ENCODE peak calls at places on chromosomes 4 and X, in ten cellular contexts. T is neural crest cell; W is nephron progenitor cell; A is kidney; U is WTC11; B is left ventricle myocardium inferior; Z is CD4-positive, alpha-beta T cell; N is H1; D is lower lobe of right lung; K is H9. E is an unnamed sample.

GRCh38 chr4:183571350-183572076 is 66.7 kb downstream of the ING2 start:
- DNase-seq in B (no peak), T (no peak), U (no peak), W (no peak), K (no peak), A (no peak), N (no peak), D (peak), Z (no peak), E (peak)

GRCh38 chr4:142350886-142351285 is 495.2 kb downstream of the INPP4B start:
- DNase-seq in W (no peak), N (no peak), D (no peak), B (no peak), Z (no peak), T (no peak), U (no peak), A (no peak), K (no peak), E (no peak)

GRCh38 chr4:78720151-78720726 is 55.9 kb upstream of the BMP2K start:
- DNase-seq in K (peak), W (no peak), T (no peak), D (no peak), A (no peak), Z (no peak), U (no peak), B (no peak), N (no peak), E (no peak)

GRCh38 chrX:82412851-82413250 is 1095.2 kb upstream of the POU3F4 start:
- DNase-seq in N (no peak), Z (no peak), A (no peak), U (no peak), W (no peak), K (no peak), B (no peak), T (no peak), D (no peak), E (no peak)

GRCh38 chrX:57380026-57380796 is 93.7 kb downstream of the FAAH2 start:
- DNase-seq in D (no peak), T (no peak), B (no peak), Z (no peak), K (no peak), U (no peak), N (no peak), A (no peak), W (no peak), E (no peak)

GRCh38 chrX:115297189-115297588 is 7.7 kb downstream of the LUZP4 start:
- DNase-seq in U (no peak), D (no peak), Z (no peak), W (no peak), T (no peak), N (no peak), A (no peak), B (no peak), K (no peak), E (no peak)

GRCh38 chr4:31360786-31361185 is 640.6 kb downstream of the PCDH7 start:
- DNase-seq in N (no peak), A (no peak), D (no peak), K (no peak), B (no peak), T (no peak), W (no peak), Z (no peak), U (no peak), E (no peak)

GRCh38 chrX:39309018-39309620 is 507.9 kb downstream of the MID1IP1 start:
- DNase-seq in Z (peak), W (no peak), T (no peak), A (no peak), D (no peak), B (no peak), K (no peak), N (no peak), U (no peak), E (no peak)

GRCh38 chr4:107854326-107855030 is 29.7 kb downstream of the SGMS2 start:
- DNase-seq in W (no peak), N (no peak), U (no peak), Z (no peak), K (no peak), T (no peak), D (no peak), A (no peak), B (no peak), E (no peak)

GRCh38 chr4:140012688-140013087 is 141.3 kb downstream of the MAML3 start:
- DNase-seq in N (peak), A (no peak), D (peak), K (peak), B (peak), Z (peak), T (no peak), W (peak), U (peak), E (peak)

GRCh38 chr4:121666091-121666679 is 30.6 kb downstream of the ANXA5 start:
- DNase-seq in W (no peak), Z (no peak), A (no peak), T (no peak), N (no peak), K (no peak), D (peak), B (peak), U (no peak), E (no peak)

GRCh38 chr4:25779021-25779420 is 83.8 kb downstream of the SEL1L3 start:
- DNase-seq in K (no peak), D (no peak), Z (no peak), U (no peak), A (no peak), N (no peak), W (no peak), T (no peak), B (no peak), E (no peak)

GRCh38 chrX:123833387-123833786 is 26.5 kb upstream of the XIAP start:
- DNase-seq in D (no peak), U (peak), T (peak), N (peak), W (peak), A (no peak), B (no peak), Z (peak), K (peak), E (peak)

GRCh38 chrX:40012800-40013682 is 84.7 kb downstream of the BCOR start:
- DNase-seq in D (peak), T (no peak), A (peak), N (peak), K (peak), U (peak), B (peak), W (peak), Z (no peak), E (no peak)

GRCh38 chr4:53830511-53830910 is 233.9 kb downstream of the CHIC2 start:
- DNase-seq in U (no peak), B (no peak), A (no peak), W (no peak), T (no peak), N (no peak), Z (no peak), K (no peak), D (no peak), E (no peak)

GRCh38 chr4:152156448-152156847 is 379.4 kb downstream of the FBXW7 start:
- DNase-seq in A (no peak), W (no peak), D (no peak), T (no peak), N (no peak), U (no peak), Z (no peak), K (no peak), B (peak), E (no peak)

GRCh38 chr4:124641715-124642380 is 70.7 kb downstream of the ANKRD50 start:
- DNase-seq in D (no peak), B (no peak), U (no peak), T (no peak), W (no peak), K (no peak), A (no peak), Z (no peak), N (no peak), E (no peak)

GRCh38 chrX:23952984-23953907 is 45.4 kb downstream of the CXorf58 start:
- DNase-seq in W (no peak), T (no peak), N (no peak), U (peak), B (no peak), A (no peak), K (peak), Z (peak), D (no peak), E (no peak)

GRCh38 chr4:189771696-189772361 is 168.8 kb upstream of the FRG1 start:
- DNase-seq in B (no peak), U (no peak), Z (no peak), A (no peak), W (no peak), K (no peak), T (no peak), N (no peak), D (no peak), E (no peak)

GRCh38 chrX:70960728-70961127 is 29.8 kb upstream of the SLC7A3 start:
- DNase-seq in B (no peak), W (no peak), A (no peak), U (no peak), Z (no peak), N (no peak), K (no peak), T (no peak), D (no peak), E (no peak)

GRCh38 chr4:122832732-122833131 is 6.1 kb downstream of the FGF2 start:
- DNase-seq in T (no peak), B (no peak), K (no peak), U (no peak), D (no peak), Z (no peak), W (no peak), A (no peak), N (no peak), E (no peak)

GRCh38 chr4:129972257-129972656 is 876.3 kb downstream of the C4orf33 start:
- DNase-seq in Z (no peak), W (no peak), D (no peak), U (no peak), N (no peak), K (no peak), A (no peak), T (no peak), B (no peak), E (no peak)

GRCh38 chrX:132093239-132093860 is 34.5 kb downstream of the FRMD7 start:
- DNase-seq in N (no peak), A (no peak), K (no peak), D (no peak), B (no peak), U (no peak), W (no peak), Z (no peak), T (no peak), E (no peak)

GRCh38 chr4:38757945-38758344 is 24.8 kb downstream of the TLR10 start:
- DNase-seq in U (peak), K (peak), A (no peak), N (no peak), B (no peak), T (no peak), Z (no peak), W (no peak), D (no peak), E (peak)

GRCh38 chr4:38759077-38759789 is 23.6 kb downstream of the TLR10 start:
- DNase-seq in Z (peak), K (peak), A (peak), T (peak), W (peak), B (peak), N (peak), U (peak), D (no peak), E (no peak)

GRCh38 chr4:38760915-38761314 is 21.9 kb downstream of the TLR10 start:
- DNase-seq in Z (no peak), U (no peak), N (no peak), D (no peak), A (no peak), B (no peak), W (no peak), T (no peak), K (no peak), E (no peak)

GRCh38 chr4:38762560-38762959 is 20.2 kb downstream of the TLR10 start:
- DNase-seq in U (no peak), K (no peak), A (no peak), D (no peak), T (no peak), N (no peak), Z (no peak), B (no peak), W (no peak), E (no peak)

GRCh38 chr4:38759790-38760122 is 23.0 kb downstream of the TLR10 start:
- DNase-seq in U (no peak), D (no peak), Z (no peak), T (no peak), N (no peak), W (no peak), K (no peak), B (no peak), A (no peak), E (no peak)
- TF ChIP-seq CTCF in U (no peak), D (peak), Z (no peak), T (no peak), N (no peak), W (no peak), K (no peak), B (peak), A (no peak), E (no peak)

GRCh38 chrX:15127010-15127409 is 142.9 kb downstream of the ASB9 start:
- DNase-seq in A (no peak), N (no peak), W (no peak), Z (no peak), B (no peak), U (no peak), K (no peak), T (no peak), D (no peak), E (no peak)
- TF ChIP-seq CTCF in A (no peak), N (no peak), W (no peak), Z (no peak), B (no peak), U (no peak), K (peak), T (no peak), D (no peak), E (no peak)

DNA sequence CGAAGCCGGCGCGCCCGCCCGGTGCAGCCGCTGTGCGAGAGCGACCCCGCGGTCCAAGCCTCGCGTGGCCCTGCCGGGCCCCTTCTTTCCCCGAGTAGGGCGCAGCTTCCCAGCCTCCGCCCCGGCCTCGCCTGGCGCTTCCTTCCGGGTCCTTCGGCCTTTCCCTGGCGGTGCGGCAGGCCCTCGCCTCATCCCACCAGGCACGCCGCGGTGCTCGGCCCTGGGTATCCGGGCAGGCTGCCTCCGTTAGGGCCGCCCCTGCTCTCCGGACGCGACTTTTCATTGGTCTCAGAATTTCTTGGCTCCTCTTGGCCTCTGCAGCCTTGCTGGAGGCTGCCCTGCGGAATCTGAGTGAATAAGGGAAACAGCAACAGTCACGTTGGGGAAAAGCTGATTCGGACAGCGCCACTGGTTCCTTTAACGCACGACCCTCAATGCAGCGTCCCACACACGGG is 429 bp downstream of the UVSSA start:
- DNase-seq in T (peak), D (peak), A (peak), Z (no peak), W (no peak), U (peak), K (peak), B (peak), N (peak), E (peak)
- TF ChIP-seq CTCF in T (no peak), D (no peak), A (no peak), Z (no peak), W (no peak), U (no peak), K (no peak), B (no peak), N (no peak), E (no peak)

DNA sequence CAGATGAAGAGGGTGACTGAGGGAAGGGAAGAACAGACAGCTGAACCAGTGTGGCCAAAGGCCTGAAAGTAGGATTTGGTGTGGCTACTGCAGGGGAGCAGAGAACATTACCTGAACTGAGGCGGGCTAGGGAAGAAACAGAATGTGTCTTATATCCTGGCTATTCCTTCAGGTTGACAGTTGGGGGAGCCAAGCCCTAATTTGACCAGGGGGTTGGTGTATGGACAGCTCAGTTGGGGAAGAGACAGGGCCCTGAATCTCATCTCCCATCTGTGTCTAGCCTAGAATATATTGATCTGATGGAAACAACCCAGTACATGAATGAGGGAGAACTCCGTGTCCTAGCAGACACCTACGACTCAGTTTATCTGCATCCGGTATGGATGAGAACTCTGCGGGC is 4.2 kb downstream of the HDAC6 start:
- DNase-seq in U (no peak), T (no peak), A (no peak), D (no peak), Z (no peak), B (no peak), K (no peak), N (no peak), W (no peak), E (no peak)
- TF ChIP-seq CTCF in U (no peak), T (no peak), A (no peak), D (no peak), Z (no peak), B (no peak), K (peak), N (no peak), W (no peak), E (no peak)

GRCh38 chrX:119186194-119186593 is 49.9 kb upstream of the PGRMC1 start:
- DNase-seq in K (no peak), A (no peak), T (no peak), U (no peak), D (no peak), Z (no peak), N (no peak), B (no peak), W (no peak), E (no peak)

GRCh38 chrX:119186763-119187162 is 49.3 kb upstream of the PGRMC1 start:
- DNase-seq in N (no peak), D (no peak), W (peak), Z (no peak), U (no peak), K (no peak), A (no peak), T (no peak), B (no peak), E (no peak)

GRCh38 chrX:119177278-119177677 is 49.7 kb upstream of the KIAA1210 start:
- DNase-seq in A (no peak), W (no peak), N (no peak), D (no peak), K (no peak), T (no peak), Z (no peak), U (no peak), B (no peak), E (no peak)

GRCh38 chrX:119187298-119187697 is 48.8 kb upstream of the PGRMC1 start:
- DNase-seq in Z (no peak), K (no peak), T (no peak), W (no peak), A (no peak), B (no peak), D (no peak), U (no peak), N (no peak), E (no peak)

GRCh38 chrX:119181491-119181890 is 53.9 kb upstream of the KIAA1210 start:
- DNase-seq in D (no peak), A (no peak), U (peak), W (no peak), T (no peak), B (no peak), N (peak), Z (no peak), K (peak), E (no peak)
- TF ChIP-seq CTCF in D (no peak), A (no peak), U (no peak), W (no peak), T (no peak), B (peak), N (peak), Z (no peak), K (peak), E (peak)

GRCh38 chr4:24514808-24515207 is 69.5 kb downstream of the DHX15 start:
- DNase-seq in N (no peak), Z (no peak), W (no peak), T (no peak), K (no peak), D (no peak), B (no peak), A (no peak), U (no peak), E (no peak)
- TF ChIP-seq CTCF in N (peak), Z (no peak), W (no peak), T (peak), K (peak), D (no peak), B (peak), A (no peak), U (no peak), E (peak)

GRCh38 chrX:153920546-153920945 is 5.5 kb downstream of the ARHGAP4 start:
- DNase-seq in K (no peak), B (no peak), U (no peak), W (no peak), Z (no peak), N (no peak), D (peak), T (no peak), A (no peak), E (no peak)

GRCh38 chrX:153921070-153921469 is 5.0 kb downstream of the ARHGAP4 start:
- DNase-seq in W (no peak), T (no peak), Z (no peak), N (no peak), K (no peak), A (peak), D (peak), B (no peak), U (no peak), E (no peak)

GRCh38 chrX:153919281-153919680 is 6.8 kb downstream of the ARHGAP4 start:
- DNase-seq in K (no peak), N (no peak), W (no peak), T (no peak), D (peak), A (no peak), U (no peak), Z (no peak), B (no peak), E (no peak)

GRCh38 chrX:153921511-153922285 is 4.4 kb downstream of the ARHGAP4 start:
- DNase-seq in W (no peak), K (no peak), B (no peak), A (peak), Z (no peak), U (no peak), D (peak), T (no peak), N (no peak), E (no peak)

DNA sequence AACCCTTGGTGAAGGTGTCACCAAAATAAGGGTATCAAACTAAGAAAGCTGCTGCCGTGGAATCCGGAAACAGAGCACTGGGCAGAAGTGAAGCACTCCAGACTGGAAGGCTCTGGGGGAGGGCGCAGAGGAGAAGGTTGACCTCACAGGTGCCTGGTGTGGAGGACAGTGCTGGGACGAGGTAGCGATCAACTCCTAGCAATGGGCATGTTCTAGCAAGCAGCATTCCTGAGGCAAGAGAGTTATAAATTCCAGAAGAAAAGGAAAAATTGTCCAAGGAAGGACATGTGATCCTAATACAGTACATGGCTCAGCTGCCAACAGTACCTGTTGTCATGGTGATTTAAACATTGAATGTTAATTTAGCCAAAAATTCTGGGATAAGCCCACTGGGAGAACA is 8.2 kb downstream of the ARHGAP4 start:
- DNase-seq in A (no peak), K (no peak), Z (no peak), N (no peak), T (no peak), U (no peak), D (no peak), W (no peak), B (no peak), E (no peak)
- TF ChIP-seq CTCF in A (no peak), K (no peak), Z (no peak), N (no peak), T (no peak), U (no peak), D (no peak), W (no peak), B (no peak), E (no peak)